ENCODE peak calls at places on chromosomes 1 and 21, in seven cellular contexts. N, S, I, K, O, Q and Z are unnamed samples.

GRCh38 chr1:151474711-151475110 is 15.4 kb upstream of the POGZ start:
- DNase-seq in N (no peak), S (no peak), I (no peak), K (no peak), O (no peak), Q (no peak), Z (no peak)

GRCh38 chr1:45954401-45954847 is 151.0 kb downstream of the MAST2 start:
- DNase-seq in N (no peak), S (no peak), I (no peak), K (no peak), O (peak; percentile 82), Q (no peak), Z (no peak)

GRCh38 chr1:195604287-195604686 is 1004.0 kb downstream of the KCNT2 start:
- DNase-seq in N (no peak), S (no peak), I (no peak), K (no peak), O (peak; percentile 93), Q (no peak), Z (no peak)

GRCh38 chr21:40548134-40548533 is 298.8 kb downstream of the DSCAM start:
- DNase-seq in N (no peak), S (no peak), I (no peak), K (no peak), O (no peak), Q (no peak), Z (peak; percentile 76)

GRCh38 chr1:161258439-161259386 is at the start of gene PCP4L1:
- DNase-seq in N (no peak), S (peak; percentile 59), I (peak; percentile 66), K (peak; percentile 46), O (peak; percentile 33), Q (peak; percentile 18), Z (peak; percentile 79)

GRCh38 chr1:33074193-33074945 is 6.6 kb upstream of the AZIN2 start:
- DNase-seq in N (no peak), S (no peak), I (no peak), K (no peak), O (no peak), Q (no peak), Z (no peak)

GRCh38 chr1:201488817-201489581 is 17.9 kb downstream of the CSRP1 start:
- DNase-seq in N (no peak), S (no peak), I (no peak), K (no peak), O (peak; percentile 96), Q (peak; percentile 82), Z (no peak)

GRCh38 chr1:40270152-40270834 is 12.3 kb downstream of the ZMPSTE24 start:
- DNase-seq in N (no peak), S (no peak), I (no peak), K (no peak), O (peak; percentile 17), Q (no peak), Z (no peak)

GRCh38 chr1:109718495-109718894 is 6.4 kb downstream of the GSTM5 start:
- DNase-seq in N (no peak), S (peak; percentile 40), I (no peak), K (peak; percentile 14), O (peak; percentile 27), Q (no peak), Z (no peak)
- TF ChIP-seq CTCF in N (no peak), S (peak; percentile 36), I (no peak), K (no peak), O (no peak), Q (no peak), Z (no peak)

GRCh38 chr1:14626869-14627607 is 28.6 kb downstream of the KAZN start:
- DNase-seq in N (no peak), S (no peak), I (no peak), K (peak; percentile 42), O (peak; percentile 3), Q (no peak), Z (peak; percentile 50)

GRCh38 chr1:14625587-14626447 is 27.3 kb downstream of the KAZN start:
- DNase-seq in N (no peak), S (no peak), I (no peak), K (no peak), O (no peak), Q (no peak), Z (no peak)

GRCh38 chr1:14630986-14631385 is 32.5 kb downstream of the KAZN start:
- DNase-seq in N (no peak), S (no peak), I (no peak), K (no peak), O (no peak), Q (no peak), Z (no peak)

GRCh38 chr1:14629363-14629762 is 30.9 kb downstream of the KAZN start:
- DNase-seq in N (no peak), S (no peak), I (no peak), K (no peak), O (no peak), Q (no peak), Z (no peak)

DNA sequence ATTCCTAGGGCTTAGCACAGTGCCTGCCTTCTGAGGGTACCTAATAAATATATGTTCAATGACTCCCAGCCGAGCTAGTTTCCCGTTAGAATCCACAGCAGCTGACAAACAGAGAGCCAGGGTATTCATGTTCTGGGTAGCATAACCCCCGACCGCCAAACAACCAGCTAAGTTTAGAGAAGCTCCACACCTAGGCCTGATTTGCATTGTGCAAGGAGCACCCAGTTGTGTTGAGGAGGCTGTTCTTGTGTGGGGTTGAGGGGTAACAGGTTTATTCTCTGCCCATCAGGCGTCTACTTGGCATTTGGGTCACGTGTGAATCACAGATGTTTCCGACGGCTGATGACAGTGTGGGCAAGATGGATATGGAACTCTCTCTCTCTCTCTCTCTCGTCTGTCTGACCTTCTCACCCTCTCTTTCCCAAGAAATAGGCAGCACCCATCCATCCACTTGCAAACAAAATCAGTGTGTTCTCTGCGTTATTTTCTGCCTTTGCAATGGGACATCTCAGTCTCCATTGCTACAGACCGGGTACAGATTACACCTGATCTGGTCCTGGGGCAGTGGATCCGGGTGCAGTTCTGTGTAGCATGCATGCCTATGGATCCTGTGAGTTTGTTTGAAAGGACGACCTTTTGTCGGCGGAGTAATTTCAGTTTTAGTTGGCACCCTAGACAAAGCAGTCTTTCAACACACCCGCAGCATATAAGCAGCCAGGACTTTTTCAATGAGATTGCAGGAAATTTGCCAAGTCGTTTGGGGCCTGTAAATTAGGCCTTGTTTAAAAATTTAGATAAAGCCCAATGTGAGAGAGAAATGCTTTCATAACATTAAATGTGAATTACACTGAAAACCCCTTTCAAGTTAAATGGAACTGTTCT is 29.4 kb downstream of the KAZN start:
- DNase-seq in N (no peak), S (no peak), I (no peak), K (no peak), O (no peak), Q (no peak), Z (no peak)
- TF ChIP-seq CTCF in N (no peak), S (no peak), I (no peak), K (no peak), O (no peak), Q (no peak), Z (no peak)

DNA sequence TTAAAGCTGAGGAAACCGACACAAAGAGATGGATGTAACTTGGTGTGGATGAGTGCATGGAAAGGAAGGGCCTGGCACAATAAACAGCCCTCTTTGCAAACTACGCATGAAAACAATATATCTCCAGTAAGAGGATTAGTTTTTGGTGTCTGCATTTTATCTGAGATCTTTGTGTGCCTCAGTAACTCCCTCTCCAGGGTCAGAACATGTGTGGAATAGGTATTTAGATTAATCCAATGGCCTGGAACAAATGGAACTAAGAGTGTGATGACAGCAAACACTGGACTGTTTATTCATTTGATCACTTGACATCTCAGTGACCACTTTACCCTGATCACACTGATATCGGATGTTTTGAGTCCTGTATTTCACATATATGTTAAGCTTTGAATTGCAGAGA is 45.3 kb downstream of the AKNAD1 start:
- DNase-seq in N (no peak), S (no peak), I (no peak), K (no peak), O (no peak), Q (no peak), Z (no peak)
- TF ChIP-seq CTCF in N (no peak), S (no peak), I (no peak), K (no peak), O (no peak), Q (no peak), Z (no peak)

GRCh38 chr21:39390212-39390765 is 41.4 kb upstream of the HMGN1 start:
- DNase-seq in N (no peak), S (no peak), I (no peak), K (no peak), O (no peak), Q (no peak), Z (peak; percentile 29)

GRCh38 chr21:39386899-39387298 is 38.0 kb upstream of the HMGN1 start:
- DNase-seq in N (no peak), S (no peak), I (no peak), K (no peak), O (no peak), Q (no peak), Z (no peak)

GRCh38 chr21:39387461-39388037 is 38.7 kb upstream of the HMGN1 start:
- DNase-seq in N (peak; percentile 90), S (peak; percentile 95), I (peak; percentile 97), K (peak; percentile 90), O (peak; percentile 81), Q (peak; percentile 92), Z (peak; percentile 96)

GRCh38 chr21:39388038-39388810 is 39.3 kb upstream of the HMGN1 start:
- DNase-seq in N (peak; percentile 87), S (peak; percentile 88), I (peak; percentile 96), K (peak; percentile 88), O (peak; percentile 77), Q (peak; percentile 89), Z (peak; percentile 93)

GRCh38 chr21:39388811-39389155 is 39.9 kb upstream of the HMGN1 start:
- DNase-seq in N (no peak), S (no peak), I (no peak), K (no peak), O (no peak), Q (no peak), Z (no peak)
- TF ChIP-seq CTCF in N (peak; percentile 7), S (no peak), I (no peak), K (no peak), O (no peak), Q (no peak), Z (no peak)